ENCODE peak calls at places on chromosomes 4 and X, in five cellular contexts. Q is foreskin fibroblast, C is fibroblast of pulmonary artery, R is EH, L is neural crest cell. A is an unnamed sample.

GRCh38 chr4:16070203-16070602 is 13.6 kb downstream of the PROM1 start:
- DNase-seq in Q (no peak), C (no peak), R (no peak), L (no peak), A (no peak)

GRCh38 chr4:78659264-78659663 is 107.7 kb downstream of the ANXA3 start:
- DNase-seq in Q (peak), C (peak), R (peak), L (no peak), A (no peak)

GRCh38 chr4:112515278-112516075 is 503 bp downstream of the NEUROG2 start:
- DNase-seq in Q (peak), C (peak), R (peak), L (peak), A (no peak)

GRCh38 chr4:74934016-74934821 is 1.3 kb downstream of the PARM1 start:
- DNase-seq in Q (peak), C (peak), R (peak), L (peak), A (no peak)

GRCh38 chr4:25449270-25449669 is 72.2 kb downstream of the ANAPC4 start:
- DNase-seq in Q (peak), C (no peak), R (peak), L (no peak), A (no peak)

GRCh38 chrX:44223150-44223549 is 120.3 kb downstream of the EFHC2 start:
- DNase-seq in Q (peak), C (peak), R (peak), L (no peak), A (no peak)

GRCh38 chr4:98682719-98683118 is 24.3 kb upstream of the TSPAN5 start:
- DNase-seq in Q (peak), C (peak), R (peak), L (no peak), A (peak)

GRCh38 chrX:153556767-153557166 is 39.3 kb downstream of the ATP2B3 start:
- DNase-seq in Q (no peak), C (no peak), R (no peak), L (no peak), A (no peak)

GRCh38 chr4:172881645-172882044 is 287.0 kb upstream of the GALNT7 start:
- DNase-seq in Q (no peak), C (no peak), R (no peak), L (no peak), A (no peak)

GRCh38 chrX:110180176-110180927 is 137.5 kb downstream of the AMMECR1 start:
- DNase-seq in Q (peak), C (peak), R (peak), L (no peak), A (peak)

GRCh38 chr4:108168672-108169562 is at the start of gene LEF1:
- DNase-seq in Q (peak), C (peak), R (peak), L (peak), A (no peak)

GRCh38 chr4:1047106-1047975 is 35.9 kb downstream of the FGFRL1 start:
- DNase-seq in Q (no peak), C (no peak), R (no peak), L (no peak), A (no peak)

GRCh38 chr4:139582044-139582443 is 26.0 kb upstream of the SETD7 start:
- DNase-seq in Q (peak), C (no peak), R (peak), L (no peak), A (no peak)

GRCh38 chrX:9315086-9315485 is 149.8 kb upstream of the TBL1X start:
- DNase-seq in Q (no peak), C (no peak), R (no peak), L (no peak), A (no peak)

GRCh38 chr4:152513078-152513477 is 22.8 kb downstream of the FBXW7 start:
- DNase-seq in Q (no peak), C (no peak), R (no peak), L (no peak), A (no peak)

GRCh38 chrX:47927212-47927611 is 76.6 kb downstream of the ZNF182 start:
- DNase-seq in Q (no peak), C (no peak), R (no peak), L (no peak), A (no peak)

GRCh38 chr4:141229408-141230101 is 8.9 kb downstream of the ZNF330 start:
- DNase-seq in Q (no peak), C (no peak), R (no peak), L (no peak), A (no peak)

GRCh38 chr4:16785800-16786527 is 112.5 kb downstream of the LDB2 start:
- DNase-seq in Q (peak), C (no peak), R (peak), L (no peak), A (no peak)

GRCh38 chr4:152374606-152375285 is 161.1 kb downstream of the FBXW7 start:
- DNase-seq in Q (no peak), C (no peak), R (peak), L (no peak), A (no peak)

GRCh38 chr4:99275050-99275449 is 15.7 kb downstream of the ADH1A start:
- DNase-seq in Q (no peak), C (no peak), R (no peak), L (no peak), A (no peak)

GRCh38 chr4:162461952-162462351 is 298.2 kb upstream of the FSTL5 start:
- DNase-seq in Q (no peak), C (no peak), R (no peak), L (no peak), A (no peak)

GRCh38 chr4:33882246-33882990 is 2361.9 kb downstream of the ARAP2 start:
- DNase-seq in Q (peak), C (peak), R (peak), L (no peak), A (peak)